ENCODE peak calls at places on chromosomes 11 and 22, in four cellular contexts. X, Q, N and P are unnamed samples.

GRCh38 chr11:74754507-74755255 is 6.0 kb downstream of the RNF169 start:
- DNase-seq in X (no peak), Q (no peak), N (no peak), P (no peak)

GRCh38 chr22:19641254-19641982 is 72.9 kb upstream of the SEPTIN5 start:
- DNase-seq in X (no peak), Q (peak), N (no peak), P (no peak)

GRCh38 chr11:20197881-20198280 is 37.6 kb upstream of the DBX1 start:
- DNase-seq in X (no peak), Q (no peak), N (no peak), P (no peak)

GRCh38 chr11:15826826-15827225 is 529.5 kb downstream of the SOX6 start:
- DNase-seq in X (no peak), Q (peak), N (peak), P (peak)

GRCh38 chr11:1196516-1197391 is 26.1 kb upstream of the MUC5B start:
- DNase-seq in X (peak), Q (peak), N (no peak), P (no peak)

GRCh38 chr22:45240137-45240809 is 421 bp downstream of the KIAA0930 start:
- DNase-seq in X (no peak), Q (no peak), N (peak), P (no peak)

GRCh38 chr22:43171019-43171491 is 15.9 kb downstream of the TTLL12 start:
- DNase-seq in X (peak), Q (no peak), N (no peak), P (no peak)

GRCh38 chr22:17855891-17856290 is 81.6 kb upstream of the BID start:
- DNase-seq in X (no peak), Q (no peak), N (no peak), P (no peak)

GRCh38 chr11:93559681-93560080 is 16.5 kb upstream of the SMCO4 start:
- DNase-seq in X (no peak), Q (no peak), N (no peak), P (no peak)

GRCh38 chr22:29609139-29609538 is 5.7 kb downstream of the NF2 start:
- DNase-seq in X (no peak), Q (peak), N (no peak), P (no peak)

GRCh38 chr22:35883028-35883620 is 145.5 kb downstream of the RBFOX2 start:
- DNase-seq in X (no peak), Q (no peak), N (no peak), P (no peak)

GRCh38 chr22:44638966-44639739 is 62.9 kb upstream of the PRR5 start:
- DNase-seq in X (peak), Q (no peak), N (no peak), P (no peak)